ENCODE peak calls at places on chromosome 18, in five cellular contexts. Y is NCI-H2029; L is CD8-positive, alpha-beta memory T cell; E is activated CD4-positive, alpha-beta T cell treated with anti-CD3 and anti-CD28 coated beads, Interleukin-2, amount 50 U/mL, for 4 hours; I is tibial nerve. Q is an unnamed sample.
A peak's percentile ranks its signal among the peaks of the same experiment; 100 is the strongest.

GRCh38 chr18:11909081-11909410 is 929 bp upstream of the MPPE1 start:
- DNase-seq in L (no peak), Y (no peak), E (no peak), I (peak; percentile 16), Q (no peak)

GRCh38 chr18:35711227-35711626 is 129.7 kb downstream of the GALNT1 start:
- DNase-seq in E (no peak), L (no peak), I (no peak), Y (no peak), Q (no peak)

GRCh38 chr18:13369353-13369752 is 150.8 kb downstream of the LDLRAD4 start:
- DNase-seq in E (no peak), I (no peak), L (no peak), Y (no peak), Q (no peak)

GRCh38 chr18:9757851-9758587 is 49.9 kb downstream of the RAB31 start:
- DNase-seq in L (no peak), Y (no peak), E (no peak), I (no peak), Q (no peak)

GRCh38 chr18:58004317-58004716 is 39.7 kb upstream of the NEDD4L start:
- DNase-seq in E (no peak), Y (no peak), L (no peak), I (no peak), Q (no peak)

GRCh38 chr18:24600076-24600654 is 139.7 kb downstream of the HRH4 start:
- DNase-seq in Y (no peak), L (no peak), I (peak; percentile 62), E (no peak), Q (no peak)

GRCh38 chr18:35854095-35854494 is 118.4 kb upstream of the RMP24 start:
- DNase-seq in I (no peak), E (no peak), Y (no peak), L (no peak), Q (no peak)

GRCh38 chr18:40404284-40404683 is 1550.8 kb upstream of the PIK3C3 start:
- DNase-seq in Y (no peak), E (no peak), L (no peak), I (no peak), Q (no peak)

GRCh38 chr18:6109743-6110142 is 214.4 kb upstream of the TMEM200C start:
- DNase-seq in E (no peak), L (no peak), I (no peak), Y (no peak), Q (no peak)

GRCh38 chr18:34624551-34624950 is 85.5 kb upstream of the DTNA start:
- DNase-seq in E (no peak), Y (no peak), I (no peak), L (no peak), Q (no peak)

GRCh38 chr18:24089059-24089458 is 49.8 kb upstream of the CABYR start:
- DNase-seq in L (no peak), I (no peak), Y (no peak), E (no peak), Q (no peak)

GRCh38 chr18:8944871-8945245 is 157.6 kb upstream of the NDUFV2 start:
- DNase-seq in I (no peak), Y (no peak), L (no peak), E (no peak), Q (no peak)

GRCh38 chr18:63677490-63678225 is 16.0 kb upstream of the SERPINB3 start:
- DNase-seq in I (no peak), L (no peak), Y (no peak), E (no peak), Q (no peak)

GRCh38 chr18:48186861-48187260 is 222.3 kb downstream of the ZBTB7C start:
- DNase-seq in L (no peak), I (no peak), Y (no peak), E (no peak), Q (no peak)

GRCh38 chr18:10477863-10478260 is 23.4 kb downstream of the APCDD1 start:
- DNase-seq in L (no peak), Y (no peak), E (no peak), I (no peak), Q (no peak)

GRCh38 chr18:39424261-39424660 is 1858.7 kb upstream of the CELF4 start:
- DNase-seq in L (no peak), Y (no peak), E (no peak), I (no peak), Q (no peak)

GRCh38 chr18:59617468-59617932 is 79.7 kb downstream of the CCBE1 start:
- DNase-seq in L (no peak), Y (no peak), E (no peak), I (no peak), Q (no peak)

GRCh38 chr18:43161528-43161927 is 46.0 kb upstream of the RIT2 start:
- DNase-seq in E (no peak), I (no peak), Y (no peak), L (no peak), Q (no peak)

GRCh38 chr18:9823805-9824473 is 61.8 kb upstream of the TXNDC2 start:
- DNase-seq in I (no peak), E (no peak), L (no peak), Y (no peak), Q (no peak)

GRCh38 chr18:37270046-37270665 is 295.4 kb downstream of the CELF4 start:
- DNase-seq in L (no peak), E (no peak), Y (no peak), I (peak; percentile 59), Q (no peak)

GRCh38 chr18:80168982-80169381 is 59.9 kb downstream of the ADNP2 start:
- DNase-seq in L (no peak), Y (no peak), E (no peak), I (no peak), Q (no peak)

GRCh38 chr18:8974696-8975095 is 127.8 kb upstream of the NDUFV2 start:
- DNase-seq in L (no peak), I (no peak), E (no peak), Y (no peak), Q (no peak)

GRCh38 chr18:45084207-45084606 is 403.5 kb downstream of the SETBP1 start:
- DNase-seq in L (no peak), E (no peak), I (no peak), Y (no peak), Q (no peak)

GRCh38 chr18:13640266-13640860 is 86.0 kb downstream of the FAM210A start:
- DNase-seq in I (no peak), E (no peak), Y (no peak), L (no peak), Q (no peak)

GRCh38 chr18:39500320-39500719 is 1934.7 kb upstream of the CELF4 start:
- DNase-seq in L (no peak), E (no peak), Y (no peak), I (no peak), Q (no peak)

GRCh38 chr18:79916546-79917350 is 34.7 kb downstream of the SLC66A2 start:
- DNase-seq in I (no peak), L (no peak), Y (no peak), E (no peak), Q (no peak)

GRCh38 chr18:31401156-31402025 is 24.8 kb downstream of the DSG4 start:
- DNase-seq in I (no peak), E (no peak), L (no peak), Y (no peak), Q (no peak)

GRCh38 chr18:73446502-73446901 is 578.7 kb upstream of the NETO1 start:
- DNase-seq in E (no peak), Y (no peak), I (no peak), L (no peak), Q (no peak)